ENCODE peak calls at places on chromosomes 1 and 21, in four cellular contexts. O is endodermal cell, G is endothelial cell of umbilical vein, I is K562. T is an unnamed sample.

GRCh38 chr1:74650561-74650960 is 23.0 kb downstream of the ERICH3 start:
- DNase-seq in O (no peak), G (no peak), I (no peak), T (no peak)

GRCh38 chr21:25506268-25506667 is 101.0 kb downstream of the MRPL39 start:
- DNase-seq in O (no peak), G (no peak), I (no peak), T (no peak)

GRCh38 chr21:46050651-46051378 is 47.1 kb upstream of the COL6A2 start:
- DNase-seq in I (no peak), G (no peak), O (peak), T (no peak)

GRCh38 chr1:18996548-18997177 is 40.2 kb upstream of the IFFO2 start:
- DNase-seq in I (no peak), O (no peak), G (no peak), T (no peak)

GRCh38 chr1:199124351-199124750 is 485.5 kb downstream of the PTPRC start:
- DNase-seq in O (no peak), G (no peak), I (no peak), T (no peak)

GRCh38 chr1:19463204-19463803 is 22.0 kb downstream of the CAPZB start:
- DNase-seq in G (no peak), I (no peak), O (peak), T (no peak)

GRCh38 chr1:205147191-205147590 is 25.4 kb upstream of the RBBP5 start:
- DNase-seq in G (no peak), I (no peak), O (no peak), T (no peak)

GRCh38 chr1:248243204-248243603 is 12.0 kb downstream of the OR2M4 start:
- DNase-seq in G (no peak), O (peak), I (peak), T (no peak)

GRCh38 chr1:36115931-36116330 is 9.1 kb downstream of the COL8A2 start:
- DNase-seq in I (no peak), O (no peak), G (no peak), T (no peak)

GRCh38 chr1:245805503-245805902 is 650.7 kb downstream of the KIF26B start:
- DNase-seq in I (no peak), G (no peak), O (no peak), T (no peak)

GRCh38 chr1:15123925-15124324 is 29.6 kb upstream of the TMEM51 start:
- DNase-seq in O (no peak), I (no peak), G (no peak), T (no peak)

GRCh38 chr21:17763286-17764037 is 55.7 kb downstream of the C21orf91 start:
- DNase-seq in G (no peak), I (no peak), O (no peak), T (no peak)

GRCh38 chr1:1244192-1244811 is 2.2 kb downstream of the C1QTNF12 start:
- DNase-seq in I (no peak), O (no peak), G (no peak), T (peak)

GRCh38 chr1:164602480-164603093 is 43.6 kb downstream of the PBX1 start:
- DNase-seq in O (peak), I (no peak), G (peak), T (peak)

GRCh38 chr1:117093091-117093534 is 28.4 kb downstream of the TRIM45 start:
- DNase-seq in I (peak), O (peak), G (peak), T (peak)
- H3K9ac ChIP-seq in I (peak), O (no peak), G (peak), T (no peak)

DNA sequence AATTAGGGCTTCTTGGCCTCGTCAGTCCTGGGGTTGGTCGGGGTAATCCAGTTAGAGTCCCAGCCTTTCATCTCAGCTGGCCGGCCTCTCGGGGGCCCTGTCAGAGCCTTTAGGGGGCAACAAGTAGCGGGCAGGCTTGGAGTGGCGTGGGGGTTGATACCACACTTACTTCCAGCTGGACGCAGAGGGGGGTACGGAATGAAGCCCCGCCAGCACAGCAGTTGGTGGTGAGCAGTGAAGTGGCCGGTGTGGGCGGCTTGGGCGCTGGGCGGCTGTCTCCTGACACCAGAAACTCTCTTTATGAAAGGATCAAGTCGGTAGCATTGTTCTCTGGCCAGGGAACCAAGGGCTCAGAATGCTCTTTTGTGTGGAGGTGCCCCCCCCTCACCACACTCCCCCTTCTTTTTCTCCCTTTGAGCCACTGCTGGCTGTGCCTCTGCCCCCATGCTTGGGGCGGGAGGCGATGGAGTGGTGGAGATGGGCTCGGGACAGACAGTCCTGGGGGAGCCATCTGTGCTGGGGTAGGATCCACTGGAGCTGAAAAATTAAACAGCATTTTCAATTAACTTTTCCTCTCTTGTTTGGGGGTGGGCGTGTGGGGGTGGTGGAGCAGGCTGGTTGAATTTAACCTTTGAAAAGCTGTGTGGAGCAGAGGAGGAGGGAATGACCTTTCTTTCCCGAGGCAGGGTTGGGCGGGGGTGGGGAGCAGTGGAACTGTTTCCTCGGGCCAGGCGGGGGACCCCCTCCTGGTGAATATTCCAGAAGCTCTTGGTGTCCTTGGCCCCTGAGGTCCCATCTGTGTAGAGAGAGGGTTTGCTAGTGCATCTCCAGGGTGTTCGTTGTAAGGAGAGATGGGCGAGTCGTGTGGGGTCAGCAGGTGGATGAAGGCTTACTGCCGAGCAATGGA is 102.7 kb downstream of the RNF220 start:
- DNase-seq in O (no peak), I (no peak), G (no peak), T (no peak)
- H3K9ac ChIP-seq in O (no peak), I (no peak), G (no peak), T (no peak)

GRCh38 chr1:150283260-150283659 is 906 bp downstream of the CIART start:
- DNase-seq in I (no peak), G (no peak), O (no peak), T (no peak)
- H3K9ac ChIP-seq in I (no peak), G (no peak), O (no peak), T (no peak)

GRCh38 chr1:203041351-203041932 is 15.2 kb downstream of the PPFIA4 start:
- DNase-seq in O (peak), I (no peak), G (no peak), T (no peak)
- H3K9ac ChIP-seq in O (no peak), I (no peak), G (no peak), T (no peak)

GRCh38 chr1:156664046-156664948 is 12.9 kb downstream of the NES start:
- DNase-seq in G (no peak), I (no peak), O (peak), T (no peak)
- H3K9ac ChIP-seq in G (no peak), I (peak), O (no peak), T (peak)

DNA sequence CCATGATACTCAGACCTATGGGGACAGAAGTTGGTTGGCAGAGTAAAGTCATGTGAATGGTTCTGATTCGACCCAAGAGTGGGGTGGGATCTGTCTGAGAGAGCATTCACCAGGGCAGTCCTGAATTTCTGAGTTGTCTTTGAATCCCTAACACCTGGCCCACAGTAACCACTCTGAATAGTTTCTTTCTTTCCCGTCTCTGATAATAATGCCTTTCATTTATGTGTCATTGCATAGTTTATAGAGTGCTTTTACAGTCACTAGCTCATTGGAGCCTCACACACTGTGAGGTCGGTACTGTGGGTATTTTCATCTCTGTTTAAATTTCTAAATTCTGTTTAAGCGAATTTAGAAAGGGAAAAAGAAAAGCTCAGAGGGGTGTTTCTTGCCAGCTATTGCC is 147.1 kb downstream of the C1orf21 start:
- DNase-seq in G (no peak), I (no peak), O (no peak), T (no peak)
- H3K9ac ChIP-seq in G (no peak), I (no peak), O (no peak), T (no peak)

GRCh38 chr21:34046917-34047316 is 26.5 kb upstream of the MRPS6 start:
- DNase-seq in G (no peak), I (no peak), O (no peak), T (no peak)
- H3K9ac ChIP-seq in G (no peak), I (no peak), O (no peak), T (no peak)

DNA sequence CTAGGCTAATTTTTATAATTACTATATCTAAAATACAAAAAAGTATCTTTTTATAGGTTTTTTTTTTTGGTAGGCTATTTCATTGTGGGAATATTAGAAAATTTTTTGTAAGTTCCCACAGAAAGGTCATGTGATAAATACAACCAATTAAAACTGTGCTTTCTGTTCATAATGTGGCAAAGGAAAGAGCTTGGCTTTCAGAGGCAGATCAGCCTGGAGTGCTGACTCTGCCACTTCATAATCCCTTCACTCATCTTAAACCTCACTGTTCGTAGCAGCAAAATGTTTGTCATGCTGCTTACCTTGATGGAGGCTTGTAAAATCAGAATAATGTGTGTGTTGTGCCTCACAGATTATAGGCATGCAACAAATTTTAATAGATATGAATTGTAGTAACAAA is 176.8 kb downstream of the ZP4 start:
- DNase-seq in O (no peak), G (no peak), I (no peak), T (no peak)
- H3K9ac ChIP-seq in O (no peak), G (no peak), I (no peak), T (no peak)

GRCh38 chr1:65470766-65471165 is 50.3 kb downstream of the LEPR start:
- DNase-seq in G (peak), I (no peak), O (no peak), T (no peak)

GRCh38 chr1:65469889-65470340 is 49.4 kb downstream of the LEPR start:
- DNase-seq in I (no peak), G (peak), O (no peak), T (no peak)

GRCh38 chr1:65471213-65471833 is 50.9 kb downstream of the LEPR start:
- DNase-seq in G (no peak), I (no peak), O (no peak), T (no peak)

GRCh38 chr1:65467536-65467935 is 47.1 kb downstream of the LEPR start:
- DNase-seq in I (peak), O (peak), G (no peak), T (peak)

DNA sequence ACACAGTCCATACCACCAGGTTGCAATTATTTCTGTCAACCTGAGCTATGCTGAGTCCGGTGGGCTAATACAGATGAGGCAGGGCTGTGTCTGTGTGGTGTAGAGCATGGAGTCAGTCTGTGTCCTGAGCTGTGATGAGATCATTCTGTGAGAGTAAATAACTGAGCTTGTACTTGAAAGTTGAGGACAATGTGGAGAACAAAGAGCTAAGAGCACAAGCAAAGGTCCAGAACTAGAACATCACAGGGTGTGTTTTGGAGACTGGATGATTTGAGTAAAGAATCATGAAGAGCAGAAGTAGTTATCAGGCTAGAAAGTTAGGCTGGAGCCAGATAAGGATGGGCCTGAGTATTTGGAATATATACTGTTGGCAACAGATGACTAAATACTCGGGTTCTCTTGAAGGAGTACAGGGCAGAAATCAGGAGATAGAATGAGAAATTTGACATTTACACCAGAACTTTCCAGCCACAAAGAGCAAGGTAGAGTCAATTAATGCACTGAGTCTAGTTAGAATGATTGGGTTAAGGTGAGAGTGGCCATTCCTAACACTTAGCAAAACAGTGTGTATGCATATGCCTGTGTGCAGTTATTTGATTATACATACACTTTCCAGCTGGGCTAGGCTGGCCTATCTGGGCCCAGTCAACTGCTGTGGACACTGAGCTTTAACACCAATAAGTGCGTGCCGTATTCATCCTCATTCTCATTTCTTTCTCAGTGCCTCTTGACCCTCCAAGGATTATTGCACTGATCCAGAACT is 48.8 kb downstream of the LEPR start:
- DNase-seq in O (no peak), G (peak), I (no peak), T (no peak)
- H3K9ac ChIP-seq in O (no peak), G (no peak), I (peak), T (no peak)

DNA sequence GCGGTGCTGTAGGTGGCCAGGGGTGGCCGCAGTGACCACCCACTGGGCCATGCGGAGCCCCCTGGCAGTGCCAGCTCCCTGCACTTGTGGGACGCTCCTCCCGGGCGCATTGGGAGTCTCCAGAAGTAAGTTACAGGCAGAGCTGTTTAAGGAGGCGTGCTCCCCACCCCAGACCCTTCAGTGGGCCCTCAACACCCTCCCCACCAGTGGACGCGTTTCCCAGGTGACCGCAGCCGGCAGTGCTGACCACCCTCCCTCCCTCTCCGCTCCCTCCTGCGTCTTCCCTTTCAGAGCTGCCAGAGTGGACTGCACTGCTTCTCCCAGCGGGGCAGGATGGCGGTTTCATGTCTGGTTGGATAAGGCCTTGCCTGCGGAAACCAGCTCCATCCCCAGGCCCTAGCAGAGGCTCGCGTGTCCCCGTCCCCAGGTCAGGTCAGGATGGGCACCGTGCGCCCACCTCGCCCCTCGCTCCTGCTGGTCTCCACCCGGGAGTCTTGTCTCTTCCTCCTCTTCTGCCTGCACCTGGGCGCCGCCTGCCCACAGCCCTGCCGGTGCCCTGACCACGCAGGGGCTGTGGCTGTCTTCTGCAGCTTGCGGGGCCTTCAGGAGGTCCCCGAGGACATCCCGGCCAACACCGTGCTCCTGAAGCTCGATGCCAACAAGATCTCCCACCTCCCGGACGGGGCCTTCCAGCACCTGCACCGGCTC is 1.1 kb downstream of the LRRC3 start:
- DNase-seq in I (no peak), G (peak), O (no peak), T (no peak)
- H3K9ac ChIP-seq in I (no peak), G (no peak), O (peak), T (peak)

T was measured in colonic mucosa.